ENCODE peak calls at places on chromosomes 16 and 17, in nine cellular contexts. One of them, this sample, is unnamed.

GRCh38 chr17:48545539-48545938 is 630 bp upstream of the HOXB2 start:
- DNase-seq in PC-9: no peak
- DNase-seq in trophoblast cell: no peak
- DNase-seq in tibial artery: no peak
- DNase-seq in neural progenitor cell: peak; percentile 1
- DNase-seq in pancreas: no peak
- DNase-seq in MG63: no peak
- DNase-seq in left lung: no peak
- DNase-seq in psoas muscle: no peak
- DNase-seq in this sample: no peak

GRCh38 chr17:79837888-79838540 is 1.2 kb downstream of the CBX4 start:
- DNase-seq in tibial artery: no peak
- DNase-seq in MG63: no peak
- DNase-seq in neural progenitor cell: peak; percentile 41
- DNase-seq in left lung: no peak
- DNase-seq in psoas muscle: no peak
- DNase-seq in PC-9: no peak
- DNase-seq in pancreas: peak; percentile 56
- DNase-seq in trophoblast cell: no peak
- DNase-seq in this sample: no peak

GRCh38 chr17:41060052-41060604 is at the start of gene KRTAP2-3:
- DNase-seq in pancreas: no peak
- DNase-seq in PC-9: peak; percentile 64
- DNase-seq in tibial artery: no peak
- DNase-seq in trophoblast cell: peak; percentile 89
- DNase-seq in psoas muscle: no peak
- DNase-seq in neural progenitor cell: no peak
- DNase-seq in left lung: no peak
- DNase-seq in MG63: peak; percentile 83
- DNase-seq in this sample: no peak

GRCh38 chr16:31487720-31488629 is 5.1 kb downstream of the SLC5A2 start:
- DNase-seq in psoas muscle: peak; percentile 64
- DNase-seq in pancreas: peak; percentile 73
- DNase-seq in trophoblast cell: peak; percentile 49
- DNase-seq in neural progenitor cell: peak; percentile 76
- DNase-seq in left lung: peak; percentile 94
- DNase-seq in PC-9: peak; percentile 82
- DNase-seq in MG63: peak; percentile 33
- DNase-seq in tibial artery: no peak
- DNase-seq in this sample: no peak

GRCh38 chr17:78736526-78737079 is 45.5 kb downstream of the CYTH1 start:
- DNase-seq in trophoblast cell: peak; percentile 86
- DNase-seq in PC-9: peak; percentile 89
- DNase-seq in tibial artery: peak; percentile 78
- DNase-seq in pancreas: peak; percentile 90
- DNase-seq in neural progenitor cell: no peak
- DNase-seq in MG63: peak; percentile 35
- DNase-seq in psoas muscle: peak; percentile 80
- DNase-seq in left lung: peak; percentile 94
- DNase-seq in this sample: peak; percentile 87

GRCh38 chr17:17937958-17938357 is 34.2 kb downstream of the TOM1L2 start:
- DNase-seq in MG63: no peak
- DNase-seq in tibial artery: no peak
- DNase-seq in psoas muscle: no peak
- DNase-seq in trophoblast cell: no peak
- DNase-seq in neural progenitor cell: no peak
- DNase-seq in pancreas: no peak
- DNase-seq in PC-9: no peak
- DNase-seq in left lung: no peak
- DNase-seq in this sample: no peak

GRCh38 chr17:69773081-69773480 is 301.9 kb upstream of the KCNJ16 start:
- DNase-seq in MG63: no peak
- DNase-seq in trophoblast cell: no peak
- DNase-seq in neural progenitor cell: no peak
- DNase-seq in tibial artery: no peak
- DNase-seq in PC-9: no peak
- DNase-seq in psoas muscle: no peak
- DNase-seq in pancreas: no peak
- DNase-seq in left lung: no peak
- DNase-seq in this sample: no peak

GRCh38 chr17:76444518-76445311 is 8.2 kb downstream of the UBE2O start:
- DNase-seq in pancreas: no peak
- DNase-seq in PC-9: no peak
- DNase-seq in MG63: no peak
- DNase-seq in left lung: no peak
- DNase-seq in tibial artery: no peak
- DNase-seq in trophoblast cell: no peak
- DNase-seq in neural progenitor cell: no peak
- DNase-seq in psoas muscle: no peak
- DNase-seq in this sample: no peak

GRCh38 chr17:67629963-67630320 is 87.8 kb upstream of the NOL11 start:
- DNase-seq in pancreas: no peak
- DNase-seq in psoas muscle: no peak
- DNase-seq in trophoblast cell: no peak
- DNase-seq in MG63: no peak
- DNase-seq in left lung: no peak
- DNase-seq in PC-9: no peak
- DNase-seq in neural progenitor cell: peak; percentile 37
- DNase-seq in tibial artery: no peak
- DNase-seq in this sample: no peak

GRCh38 chr16:65120811-65121721 is 797 bp downstream of the CDH11 start:
- DNase-seq in tibial artery: peak; percentile 29
- DNase-seq in MG63: peak; percentile 23
- DNase-seq in left lung: peak; percentile 71
- DNase-seq in trophoblast cell: no peak
- DNase-seq in PC-9: no peak
- DNase-seq in neural progenitor cell: peak; percentile 59
- DNase-seq in psoas muscle: peak; percentile 55
- DNase-seq in pancreas: peak; percentile 18
- DNase-seq in this sample: peak; percentile 64

GRCh38 chr16:65658339-65659275 is 536.7 kb upstream of the CDH11 start:
- DNase-seq in pancreas: no peak
- DNase-seq in PC-9: no peak
- DNase-seq in MG63: peak; percentile 90
- DNase-seq in neural progenitor cell: no peak
- DNase-seq in left lung: no peak
- DNase-seq in psoas muscle: no peak
- DNase-seq in trophoblast cell: no peak
- DNase-seq in tibial artery: no peak
- DNase-seq in this sample: peak; percentile 69

GRCh38 chr16:67236551-67237395 is 9.8 kb downstream of the TMEM208 start:
- DNase-seq in neural progenitor cell: peak; percentile 59
- DNase-seq in pancreas: peak; percentile 59
- DNase-seq in tibial artery: peak; percentile 16
- DNase-seq in PC-9: peak; percentile 58
- DNase-seq in MG63: peak; percentile 50
- DNase-seq in left lung: peak; percentile 87
- DNase-seq in psoas muscle: peak; percentile 92
- DNase-seq in trophoblast cell: peak; percentile 34
- DNase-seq in this sample: peak; percentile 80

GRCh38 chr16:7209598-7209997 is 123.0 kb upstream of the RBFOX1 start:
- DNase-seq in left lung: no peak
- DNase-seq in trophoblast cell: no peak
- DNase-seq in tibial artery: no peak
- DNase-seq in neural progenitor cell: no peak
- DNase-seq in pancreas: no peak
- DNase-seq in MG63: no peak
- DNase-seq in psoas muscle: no peak
- DNase-seq in PC-9: no peak
- DNase-seq in this sample: no peak

GRCh38 chr17:19520641-19521040 is 13.0 kb upstream of the SLC47A1 start:
- DNase-seq in trophoblast cell: no peak
- DNase-seq in left lung: no peak
- DNase-seq in tibial artery: no peak
- DNase-seq in MG63: no peak
- DNase-seq in PC-9: no peak
- DNase-seq in neural progenitor cell: no peak
- DNase-seq in pancreas: no peak
- DNase-seq in psoas muscle: no peak
- DNase-seq in this sample: no peak

GRCh38 chr17:63611354-63611753 is 10.7 kb downstream of the TACO1 start:
- DNase-seq in MG63: no peak
- DNase-seq in neural progenitor cell: no peak
- DNase-seq in tibial artery: no peak
- DNase-seq in left lung: no peak
- DNase-seq in psoas muscle: no peak
- DNase-seq in trophoblast cell: no peak
- DNase-seq in pancreas: no peak
- DNase-seq in PC-9: no peak
- DNase-seq in this sample: no peak

DNA sequence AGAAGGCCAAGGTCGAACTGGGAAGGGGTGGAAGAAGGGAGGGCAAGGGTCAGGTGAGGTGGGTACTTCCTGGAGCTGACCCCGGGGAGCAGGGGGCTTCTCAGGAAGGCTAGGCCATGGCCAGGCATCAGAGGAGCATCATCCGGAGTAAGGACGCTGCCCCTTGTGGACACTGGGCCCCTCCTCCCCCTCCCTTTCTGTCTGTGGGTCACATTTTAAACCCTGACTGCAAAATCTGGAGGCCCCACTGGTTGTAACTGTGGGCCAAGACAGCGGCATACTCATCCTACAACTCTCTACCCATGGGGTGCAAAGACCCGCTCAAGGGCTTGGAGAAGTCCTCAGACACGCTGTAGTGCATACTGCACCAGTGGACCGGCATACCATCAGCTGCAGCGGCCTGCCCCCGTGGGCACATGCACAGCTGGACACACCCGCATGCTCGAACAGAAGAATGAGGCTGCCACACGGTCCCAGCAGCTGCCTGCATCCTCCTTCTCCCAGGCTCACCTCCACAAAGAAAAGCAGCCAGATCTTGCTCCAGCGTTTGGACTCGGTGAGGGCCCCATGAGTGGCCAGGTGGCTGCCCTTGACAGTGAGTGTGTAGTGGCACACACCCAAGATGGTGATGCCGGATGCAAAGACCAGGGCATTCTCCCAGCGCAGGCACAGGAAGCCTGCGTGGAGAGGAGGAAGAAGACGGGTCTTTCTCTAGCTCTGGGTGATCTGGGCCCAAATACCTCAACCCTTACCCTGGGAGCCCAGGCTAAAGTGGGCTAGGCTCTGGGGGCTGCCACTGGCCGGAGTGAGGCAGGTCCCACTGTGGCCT is 1.2 kb downstream of the FADS6 start:
- DNase-seq in left lung: no peak
- DNase-seq in pancreas: peak; percentile 68
- DNase-seq in tibial artery: no peak
- DNase-seq in PC-9: no peak
- DNase-seq in psoas muscle: no peak
- DNase-seq in trophoblast cell: peak; percentile 59
- DNase-seq in MG63: peak; percentile 31
- DNase-seq in neural progenitor cell: no peak
- DNase-seq in this sample: no peak
- H3K27me3 ChIP-seq in left lung: peaks cover 39% of the 10 kb centered on the region
- H3K27me3 ChIP-seq in pancreas: no peaks in the 10 kb centered on the region
- H3K27me3 ChIP-seq in tibial artery: peaks cover 80% of the 10 kb centered on the region
- H3K27me3 ChIP-seq in PC-9: peaks cover 45% of the 10 kb centered on the region
- H3K27me3 ChIP-seq in psoas muscle: peaks cover 73% of the 10 kb centered on the region
- H3K27me3 ChIP-seq in trophoblast cell: peaks cover 25% of the 10 kb centered on the region
- H3K27me3 ChIP-seq in MG63: peaks cover 25% of the 10 kb centered on the region
- H3K27me3 ChIP-seq in neural progenitor cell: peaks cover 72% of the 10 kb centered on the region
- H3K27me3 ChIP-seq in this sample: peaks cover 46% of the 10 kb centered on the region

GRCh38 chr17:38729886-38730525 is at the start of gene CISD3:
- DNase-seq in left lung: peak; percentile 98
- DNase-seq in MG63: peak; percentile 90
- DNase-seq in neural progenitor cell: peak; percentile 96
- DNase-seq in pancreas: peak; percentile 92
- DNase-seq in trophoblast cell: peak; percentile 77
- DNase-seq in psoas muscle: peak; percentile 94
- DNase-seq in tibial artery: peak; percentile 76
- DNase-seq in PC-9: peak; percentile 85
- DNase-seq in this sample: peak; percentile 86
- H3K36me3 ChIP-seq in left lung: no peaks in the 10 kb centered on the region
- H3K36me3 ChIP-seq in MG63: peaks cover 33% of the 10 kb centered on the region
- H3K36me3 ChIP-seq in neural progenitor cell: no peaks in the 10 kb centered on the region
- H3K36me3 ChIP-seq in pancreas: no peaks in the 10 kb centered on the region
- H3K36me3 ChIP-seq in trophoblast cell: peaks cover 24% of the 10 kb centered on the region
- H3K36me3 ChIP-seq in psoas muscle: no peaks in the 10 kb centered on the region
- H3K36me3 ChIP-seq in tibial artery: peaks cover 7% of the 10 kb centered on the region
- H3K36me3 ChIP-seq in PC-9: no peaks in the 10 kb centered on the region
- H3K36me3 ChIP-seq in this sample: peaks cover 15% of the 10 kb centered on the region

DNA sequence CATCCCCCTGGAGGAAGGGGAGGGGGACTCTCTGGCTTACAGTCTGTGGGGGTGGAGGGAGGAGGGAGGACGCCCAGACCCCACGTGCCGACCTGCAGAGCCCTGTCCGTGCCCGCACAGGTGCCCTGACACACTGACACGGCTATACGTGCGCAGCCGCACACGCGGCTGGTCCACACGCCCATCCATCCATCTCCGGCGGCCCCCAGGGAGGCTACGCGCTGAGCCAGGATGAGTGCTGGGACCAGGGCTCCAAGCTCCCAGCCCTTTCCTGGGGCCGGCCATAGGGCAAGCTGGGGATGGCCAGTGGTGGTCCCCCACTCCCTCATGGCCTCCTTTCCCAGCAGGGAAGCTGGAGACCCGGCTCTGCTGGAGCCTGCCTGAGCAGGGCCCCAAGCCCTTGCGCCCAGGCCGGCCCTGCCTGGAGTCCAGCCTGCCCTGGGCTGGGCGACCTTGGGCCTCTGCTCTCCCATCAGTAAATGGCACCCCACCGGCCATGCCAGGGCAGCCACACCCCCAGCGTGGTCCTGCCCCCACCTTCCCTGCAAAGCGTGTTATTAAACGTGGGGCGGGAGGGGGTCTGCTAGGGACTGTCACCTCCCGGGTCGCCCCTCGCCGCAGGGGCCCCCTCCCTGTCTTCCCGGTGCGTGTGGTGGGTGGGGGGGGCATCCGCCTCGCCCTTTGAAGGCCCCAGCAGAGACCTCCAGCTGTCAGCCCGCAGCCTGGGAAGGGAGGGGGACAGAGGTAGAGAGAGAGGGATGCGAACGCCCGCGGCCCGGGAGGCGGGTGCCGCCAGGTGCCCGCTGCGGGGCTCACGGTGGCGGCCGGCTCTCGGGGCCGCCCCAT is 866 bp downstream of the CASKIN1 start:
- DNase-seq in pancreas: no peak
- DNase-seq in psoas muscle: no peak
- DNase-seq in PC-9: no peak
- DNase-seq in trophoblast cell: no peak
- DNase-seq in left lung: no peak
- DNase-seq in tibial artery: no peak
- DNase-seq in neural progenitor cell: peak; percentile 43
- DNase-seq in MG63: no peak
- DNase-seq in this sample: no peak
- H3K27me3 ChIP-seq in pancreas: no peaks in the 10 kb centered on the region
- H3K27me3 ChIP-seq in psoas muscle: peaks cover 42% of the 10 kb centered on the region
- H3K27me3 ChIP-seq in PC-9: peaks cover 35% of the 10 kb centered on the region
- H3K27me3 ChIP-seq in trophoblast cell: peaks cover 30% of the 10 kb centered on the region
- H3K27me3 ChIP-seq in left lung: peaks cover 29% of the 10 kb centered on the region
- H3K27me3 ChIP-seq in tibial artery: peaks cover 64% of the 10 kb centered on the region
- H3K27me3 ChIP-seq in neural progenitor cell: peaks cover 57% of the 10 kb centered on the region
- H3K27me3 ChIP-seq in MG63: peaks cover 14% of the 10 kb centered on the region
- H3K27me3 ChIP-seq in this sample: peaks cover 38% of the 10 kb centered on the region

DNA sequence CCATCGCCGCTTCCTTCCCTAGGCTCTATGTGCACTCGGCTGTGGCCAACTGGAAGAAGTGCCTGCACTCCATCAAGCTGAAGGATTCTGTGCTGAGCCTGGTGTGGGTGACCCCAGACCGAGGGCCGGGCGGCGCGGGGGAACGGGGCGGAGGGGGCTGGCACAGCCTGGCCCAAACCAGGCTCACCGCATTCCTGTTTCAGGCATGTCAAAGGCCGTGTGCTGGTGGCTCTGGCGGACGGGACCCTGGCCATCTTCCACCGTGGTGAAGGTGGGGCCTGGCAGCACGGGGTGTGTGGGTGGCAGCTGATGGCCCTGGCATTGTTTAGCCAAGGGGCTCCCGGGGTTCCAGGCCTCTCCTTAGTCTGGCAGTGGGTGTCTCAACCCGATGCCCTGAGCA is 4.6 kb downstream of the NME3 start:
- DNase-seq in neural progenitor cell: no peak
- DNase-seq in tibial artery: no peak
- DNase-seq in psoas muscle: no peak
- DNase-seq in PC-9: no peak
- DNase-seq in pancreas: no peak
- DNase-seq in trophoblast cell: no peak
- DNase-seq in left lung: no peak
- DNase-seq in MG63: no peak
- DNase-seq in this sample: no peak
- H3K36me3 ChIP-seq in neural progenitor cell: no peaks in the 10 kb centered on the region
- H3K36me3 ChIP-seq in tibial artery: peaks cover 60% of the 10 kb centered on the region
- H3K36me3 ChIP-seq in psoas muscle: peaks cover 4% of the 10 kb centered on the region
- H3K36me3 ChIP-seq in PC-9: no peaks in the 10 kb centered on the region
- H3K36me3 ChIP-seq in pancreas: no peaks in the 10 kb centered on the region
- H3K36me3 ChIP-seq in trophoblast cell: peaks cover 71% of the 10 kb centered on the region
- H3K36me3 ChIP-seq in left lung: no peaks in the 10 kb centered on the region
- H3K36me3 ChIP-seq in MG63: peaks cover 65% of the 10 kb centered on the region
- H3K36me3 ChIP-seq in this sample: peaks cover 68% of the 10 kb centered on the region